ENCODE peak calls at places on chromosomes 6 and 20, in seven cellular contexts. R, J, Q, Z, C, I and T are unnamed samples. For H3K4me1, the result is how much of the 10 kb centered on the place peaks cover.

GRCh38 chr6:12009904-12010634 is 2.0 kb upstream of the HIVEP1 start:
- DNase-seq in R (no peak), J (no peak), Q (no peak), Z (peak), C (peak), I (no peak), T (no peak)

GRCh38 chr20:50415516-50416268 is 94.5 kb upstream of the PTPN1 start:
- DNase-seq in R (peak), J (no peak), Q (no peak), Z (peak), C (peak), I (peak), T (peak)

GRCh38 chr6:144360401-144360800 is 75.3 kb downstream of the UTRN start:
- DNase-seq in R (no peak), J (peak), Q (no peak), Z (no peak), C (no peak), I (peak), T (peak)

GRCh38 chr6:127855542-127856159 is 45.2 kb downstream of the THEMIS start:
- DNase-seq in R (no peak), J (peak), Q (no peak), Z (peak), C (peak), I (no peak), T (no peak)

GRCh38 chr6:116278853-116279231 is 888 bp downstream of the TSPYL1 start:
- DNase-seq in R (no peak), J (no peak), Q (no peak), Z (peak), C (no peak), I (peak), T (no peak)

GRCh38 chr6:47663462-47664216 is 34.7 kb upstream of the ADGRF4 start:
- DNase-seq in R (peak), J (peak), Q (peak), Z (no peak), C (no peak), I (no peak), T (peak)

GRCh38 chr20:59365611-59366284 is 65.3 kb downstream of the EDN3 start:
- DNase-seq in R (no peak), J (no peak), Q (no peak), Z (no peak), C (no peak), I (no peak), T (no peak)

GRCh38 chr6:22838346-22838745 is 269.0 kb downstream of the HDGFL1 start:
- DNase-seq in R (no peak), J (peak), Q (no peak), Z (peak), C (peak), I (no peak), T (no peak)

GRCh38 chr6:70150521-70150920 is 152.4 kb downstream of the COL9A1 start:
- DNase-seq in R (no peak), J (no peak), Q (no peak), Z (no peak), C (no peak), I (no peak), T (no peak)

GRCh38 chr6:151765444-151765886 is 42.0 kb upstream of the ESR1 start:
- DNase-seq in R (no peak), J (peak), Q (peak), Z (peak), C (peak), I (peak), T (no peak)

GRCh38 chr6:153090241-153090930 is 40.7 kb downstream of the RGS17 start:
- DNase-seq in R (no peak), J (no peak), Q (no peak), Z (peak), C (peak), I (no peak), T (no peak)

GRCh38 chr6:132969188-132969587 is 154.8 kb downstream of the RPS12 start:
- DNase-seq in R (no peak), J (no peak), Q (no peak), Z (peak), C (no peak), I (no peak), T (no peak)

GRCh38 chr6:32973934-32974333 is 5.5 kb downstream of the BRD2 start:
- DNase-seq in R (no peak), J (no peak), Q (no peak), Z (peak), C (peak), I (no peak), T (no peak)

GRCh38 chr6:106160189-106160588 is 74.1 kb downstream of the PRDM1 start:
- DNase-seq in R (no peak), J (no peak), Q (no peak), Z (no peak), C (no peak), I (no peak), T (no peak)

GRCh38 chr20:24786096-24786495 is 163.0 kb upstream of the CST7 start:
- DNase-seq in R (no peak), J (no peak), Q (no peak), Z (no peak), C (no peak), I (no peak), T (no peak)

GRCh38 chr20:54321688-54322087 is 113.8 kb downstream of the PFDN4 start:
- DNase-seq in R (no peak), J (no peak), Q (no peak), Z (no peak), C (no peak), I (no peak), T (no peak)

GRCh38 chr6:151014404-151015150 is 149.1 kb downstream of the MTHFD1L start:
- DNase-seq in R (peak), J (peak), Q (peak), Z (peak), C (peak), I (peak), T (peak)

GRCh38 chr6:33112148-33112547 is 36.4 kb downstream of the HLA-DPB1 start:
- DNase-seq in R (no peak), J (peak), Q (no peak), Z (peak), C (peak), I (no peak), T (no peak)

GRCh38 chr20:24700166-24700860 is 230.9 kb downstream of the SYNDIG1 start:
- DNase-seq in R (peak), J (no peak), Q (no peak), Z (no peak), C (no peak), I (no peak), T (peak)

GRCh38 chr6:69570126-69570525 is 226.7 kb downstream of the LMBRD1 start:
- DNase-seq in R (no peak), J (no peak), Q (no peak), Z (no peak), C (peak), I (no peak), T (no peak)

GRCh38 chr6:48474764-48475674 is 364.0 kb upstream of the PTCHD4 start:
- DNase-seq in R (no peak), J (peak), Q (no peak), Z (no peak), C (no peak), I (peak), T (no peak)

GRCh38 chr6:104953410-104953953 is 3.4 kb upstream of the LIN28B start:
- DNase-seq in R (peak), J (peak), Q (peak), Z (no peak), C (peak), I (no peak), T (peak)

GRCh38 chr6:109452181-109452580 is 3.4 kb downstream of the MICAL1 start:
- DNase-seq in R (no peak), J (no peak), Q (no peak), Z (no peak), C (no peak), I (no peak), T (no peak)

GRCh38 chr6:109449789-109450673 is 5.5 kb downstream of the MICAL1 start:
- DNase-seq in R (no peak), J (no peak), Q (no peak), Z (no peak), C (no peak), I (no peak), T (no peak)

GRCh38 chr6:109450801-109451200 is 4.8 kb downstream of the MICAL1 start:
- DNase-seq in R (no peak), J (no peak), Q (no peak), Z (no peak), C (no peak), I (no peak), T (no peak)

GRCh38 chr6:109453156-109453555 is 2.4 kb downstream of the MICAL1 start:
- DNase-seq in R (no peak), J (no peak), Q (no peak), Z (no peak), C (no peak), I (no peak), T (no peak)

GRCh38 chr6:109451376-109451775 is 4.2 kb downstream of the MICAL1 start:
- DNase-seq in R (no peak), J (no peak), Q (no peak), Z (no peak), C (no peak), I (no peak), T (no peak)
- H3K18ac ChIP-seq in R (no peak), J (no peak), Q (no peak), Z (no peak), C (peak), I (no peak), T (no peak)

DNA sequence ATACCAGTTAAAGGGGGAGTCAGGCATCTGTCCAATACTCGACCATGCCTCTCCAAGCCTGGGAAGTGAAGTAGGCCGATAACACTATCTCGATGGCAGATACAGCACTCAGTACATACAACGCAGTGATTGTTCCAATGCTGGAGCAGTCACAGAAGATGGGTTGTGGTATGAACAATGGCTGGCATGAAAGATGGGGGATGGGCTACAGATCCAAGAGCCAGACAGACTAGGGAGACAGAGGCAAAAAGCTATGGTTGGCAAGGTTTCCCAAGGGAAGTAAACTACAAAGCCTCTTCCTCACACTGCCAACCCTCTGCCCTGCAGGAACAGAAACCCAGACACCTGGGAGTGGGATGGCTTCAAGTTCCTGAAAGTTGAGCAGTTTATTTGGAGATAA is 19.2 kb downstream of the FKBP1A start:
- DNase-seq in R (peak), J (no peak), Q (no peak), Z (no peak), C (no peak), I (no peak), T (no peak)
- H3K4me1 ChIP-seq in R (under half), J (under half), Q (under half), Z (under half), C (under half), I (under half), T (under half)

GRCh38 chr20:43939762-43940121 is 25.1 kb downstream of the TOX2 start:
- DNase-seq in R (no peak), J (no peak), Q (no peak), Z (no peak), C (no peak), I (no peak), T (no peak)
- H2BK5ac ChIP-seq in R (no peak), J (no peak), Q (no peak), Z (peak), C (no peak), I (no peak), T (no peak)

DNA sequence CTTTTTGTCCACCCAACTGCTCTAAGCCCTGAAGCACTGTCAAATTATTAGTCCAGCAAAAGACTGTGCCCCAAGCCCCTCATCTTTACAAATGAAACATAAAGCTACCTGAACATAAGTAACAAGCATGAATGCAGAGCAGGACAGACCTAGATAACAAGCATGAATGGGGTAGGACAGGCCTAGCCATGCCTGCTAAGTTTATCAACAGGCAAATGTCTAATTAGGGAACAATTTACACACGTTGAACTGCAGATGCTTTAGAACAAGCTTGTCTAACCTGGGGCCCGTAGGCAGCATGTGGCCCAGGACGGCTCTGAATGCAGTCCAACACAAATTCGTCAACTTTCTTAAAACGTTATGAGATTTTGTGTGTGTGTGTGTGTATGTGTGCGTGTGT is 13.6 kb downstream of the FBXO30 start:
- DNase-seq in R (no peak), J (no peak), Q (no peak), Z (no peak), C (no peak), I (no peak), T (no peak)
- H3K18ac ChIP-seq in R (no peak), J (no peak), Q (no peak), Z (no peak), C (no peak), I (no peak), T (no peak)

GRCh38 chr20:51739722-51740249 is 28.4 kb downstream of the ATP9A start:
- DNase-seq in R (no peak), J (no peak), Q (no peak), Z (no peak), C (no peak), I (no peak), T (no peak)
- H3K4me1 ChIP-seq in R (under half), J (under half), Q (under half), Z (under half), C (under half), I (under half), T (under half)